ENCODE peak calls at places on chromosome 1, in five cellular contexts. One of them, this sample, is unnamed.

GRCh38 chr1:236164273-236164672 is 21.9 kb downstream of the GPR137B start:
- DNase-seq in A549: no peak
- DNase-seq in CD4-positive, CD25-positive, alpha-beta regulatory T cell: no peak
- DNase-seq in brain microvascular endothelial cell: no peak
- DNase-seq in HAP-1: no peak
- DNase-seq in this sample: no peak

GRCh38 chr1:80248886-80249285 is 1242.4 kb upstream of the ADGRL4 start:
- DNase-seq in A549: no peak
- DNase-seq in CD4-positive, CD25-positive, alpha-beta regulatory T cell: no peak
- DNase-seq in brain microvascular endothelial cell: peak
- DNase-seq in HAP-1: no peak
- DNase-seq in this sample: no peak

GRCh38 chr1:58430355-58431335 is 115.9 kb downstream of the OMA1 start:
- DNase-seq in A549: no peak
- DNase-seq in CD4-positive, CD25-positive, alpha-beta regulatory T cell: no peak
- DNase-seq in brain microvascular endothelial cell: no peak
- DNase-seq in HAP-1: no peak
- DNase-seq in this sample: no peak

GRCh38 chr1:201538618-201539551 is at the start of gene NAV1:
- DNase-seq in A549: peak
- DNase-seq in CD4-positive, CD25-positive, alpha-beta regulatory T cell: no peak
- DNase-seq in brain microvascular endothelial cell: no peak
- DNase-seq in HAP-1: peak
- DNase-seq in this sample: peak

GRCh38 chr1:94924967-94925366 is 1.9 kb downstream of the CNN3 start:
- DNase-seq in A549: no peak
- DNase-seq in CD4-positive, CD25-positive, alpha-beta regulatory T cell: no peak
- DNase-seq in brain microvascular endothelial cell: no peak
- DNase-seq in HAP-1: no peak
- DNase-seq in this sample: no peak

GRCh38 chr1:36874271-36875017 is 159.9 kb downstream of the GRIK3 start:
- DNase-seq in A549: no peak
- DNase-seq in CD4-positive, CD25-positive, alpha-beta regulatory T cell: no peak
- DNase-seq in brain microvascular endothelial cell: no peak
- DNase-seq in HAP-1: no peak
- DNase-seq in this sample: no peak

GRCh38 chr1:24329797-24330543 is 10.8 kb downstream of the GRHL3 start:
- DNase-seq in A549: no peak
- DNase-seq in CD4-positive, CD25-positive, alpha-beta regulatory T cell: no peak
- DNase-seq in brain microvascular endothelial cell: peak
- DNase-seq in HAP-1: no peak
- DNase-seq in this sample: no peak

GRCh38 chr1:212916395-212917133 is 33.8 kb upstream of the VASH2 start:
- DNase-seq in A549: no peak
- DNase-seq in CD4-positive, CD25-positive, alpha-beta regulatory T cell: no peak
- DNase-seq in brain microvascular endothelial cell: no peak
- DNase-seq in HAP-1: peak
- DNase-seq in this sample: peak

GRCh38 chr1:31145581-31146117 is 80.1 kb upstream of the PUM1 start:
- DNase-seq in A549: no peak
- DNase-seq in CD4-positive, CD25-positive, alpha-beta regulatory T cell: no peak
- DNase-seq in brain microvascular endothelial cell: no peak
- DNase-seq in HAP-1: peak
- DNase-seq in this sample: no peak

GRCh38 chr1:117036018-117036421 is 24.1 kb upstream of the TTF2 start:
- DNase-seq in A549: no peak
- DNase-seq in CD4-positive, CD25-positive, alpha-beta regulatory T cell: no peak
- DNase-seq in brain microvascular endothelial cell: no peak
- DNase-seq in HAP-1: no peak
- DNase-seq in this sample: no peak

GRCh38 chr1:183239793-183240625 is 53.9 kb downstream of the LAMC2 start:
- DNase-seq in A549: no peak
- DNase-seq in CD4-positive, CD25-positive, alpha-beta regulatory T cell: no peak
- DNase-seq in brain microvascular endothelial cell: no peak
- DNase-seq in HAP-1: no peak
- DNase-seq in this sample: peak

GRCh38 chr1:50279622-50280320 is 143.5 kb downstream of the DMRTA2 start:
- DNase-seq in A549: no peak
- DNase-seq in CD4-positive, CD25-positive, alpha-beta regulatory T cell: no peak
- DNase-seq in brain microvascular endothelial cell: no peak
- DNase-seq in HAP-1: peak
- DNase-seq in this sample: peak

GRCh38 chr1:94983343-94983742 is 56.4 kb upstream of the CNN3 start:
- DNase-seq in A549: no peak
- DNase-seq in CD4-positive, CD25-positive, alpha-beta regulatory T cell: no peak
- DNase-seq in brain microvascular endothelial cell: peak
- DNase-seq in HAP-1: no peak
- DNase-seq in this sample: no peak

GRCh38 chr1:55140546-55140983 is 74.6 kb downstream of the USP24 start:
- DNase-seq in A549: peak
- DNase-seq in CD4-positive, CD25-positive, alpha-beta regulatory T cell: peak
- DNase-seq in brain microvascular endothelial cell: peak
- DNase-seq in HAP-1: peak
- DNase-seq in this sample: peak

GRCh38 chr1:174998569-174999215 is 1.1 kb upstream of the CACYBP start:
- DNase-seq in A549: peak
- DNase-seq in CD4-positive, CD25-positive, alpha-beta regulatory T cell: peak
- DNase-seq in brain microvascular endothelial cell: peak
- DNase-seq in HAP-1: peak
- DNase-seq in this sample: no peak

GRCh38 chr1:59577774-59578173 is 237.0 kb upstream of the HOOK1 start:
- DNase-seq in A549: no peak
- DNase-seq in CD4-positive, CD25-positive, alpha-beta regulatory T cell: no peak
- DNase-seq in brain microvascular endothelial cell: no peak
- DNase-seq in HAP-1: no peak
- DNase-seq in this sample: no peak

GRCh38 chr1:159228554-159228953 is 23.9 kb downstream of the ACKR1 start:
- DNase-seq in A549: no peak
- DNase-seq in CD4-positive, CD25-positive, alpha-beta regulatory T cell: no peak
- DNase-seq in brain microvascular endothelial cell: no peak
- DNase-seq in HAP-1: no peak
- DNase-seq in this sample: no peak

GRCh38 chr1:240766831-240767230 is 154.9 kb upstream of the GREM2 start:
- DNase-seq in A549: no peak
- DNase-seq in CD4-positive, CD25-positive, alpha-beta regulatory T cell: no peak
- DNase-seq in brain microvascular endothelial cell: peak
- DNase-seq in HAP-1: no peak
- DNase-seq in this sample: no peak

GRCh38 chr1:7425771-7426170 is 345.3 kb upstream of the VAMP3 start:
- DNase-seq in A549: no peak
- DNase-seq in CD4-positive, CD25-positive, alpha-beta regulatory T cell: no peak
- DNase-seq in brain microvascular endothelial cell: no peak
- DNase-seq in HAP-1: no peak
- DNase-seq in this sample: no peak

GRCh38 chr1:223123238-223123976 is 19.6 kb downstream of the TLR5 start:
- DNase-seq in A549: peak
- DNase-seq in CD4-positive, CD25-positive, alpha-beta regulatory T cell: peak
- DNase-seq in brain microvascular endothelial cell: peak
- DNase-seq in HAP-1: peak
- DNase-seq in this sample: peak

GRCh38 chr1:10045480-10046355 is 13.0 kb downstream of the UBE4B start:
- DNase-seq in A549: no peak
- DNase-seq in CD4-positive, CD25-positive, alpha-beta regulatory T cell: no peak
- DNase-seq in brain microvascular endothelial cell: peak
- DNase-seq in HAP-1: no peak
- DNase-seq in this sample: no peak

DNA sequence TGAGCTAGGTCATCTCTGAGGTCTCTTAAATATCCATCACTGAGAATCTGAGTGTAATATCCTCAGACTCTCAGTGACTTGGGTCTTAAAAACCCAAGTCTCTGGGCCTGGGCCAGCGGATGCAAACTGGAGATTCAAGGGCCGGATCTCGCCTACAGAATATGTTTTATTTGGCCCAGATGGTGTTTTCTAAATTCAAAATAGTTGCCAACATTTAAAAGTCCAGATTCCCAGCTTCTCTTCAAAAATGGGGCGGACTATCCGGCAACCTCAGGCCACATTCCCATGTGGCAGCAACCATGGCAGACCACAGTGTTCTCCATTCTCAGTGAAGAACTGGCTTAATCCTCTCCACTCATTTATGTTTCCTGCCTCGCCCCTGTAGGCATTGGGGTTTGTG is 12.7 kb upstream of the HEYL start:
- DNase-seq in A549: no peak
- DNase-seq in CD4-positive, CD25-positive, alpha-beta regulatory T cell: no peak
- DNase-seq in brain microvascular endothelial cell: no peak
- DNase-seq in HAP-1: no peak
- DNase-seq in this sample: peak
- H3K4me3 ChIP-seq in A549: no peak
- H3K4me3 ChIP-seq in CD4-positive, CD25-positive, alpha-beta regulatory T cell: no peak
- H3K4me3 ChIP-seq in brain microvascular endothelial cell: no peak
- H3K4me3 ChIP-seq in HAP-1: no peak
- H3K4me3 ChIP-seq in this sample: no peak

GRCh38 chr1:164561007-164561406 is 2.0 kb downstream of the PBX1 start:
- DNase-seq in A549: no peak
- DNase-seq in CD4-positive, CD25-positive, alpha-beta regulatory T cell: no peak
- DNase-seq in brain microvascular endothelial cell: no peak
- DNase-seq in HAP-1: no peak
- DNase-seq in this sample: no peak

GRCh38 chr1:164561461-164561860 is 2.5 kb downstream of the PBX1 start:
- DNase-seq in A549: no peak
- DNase-seq in CD4-positive, CD25-positive, alpha-beta regulatory T cell: no peak
- DNase-seq in brain microvascular endothelial cell: no peak
- DNase-seq in HAP-1: no peak
- DNase-seq in this sample: no peak

GRCh38 chr1:164559342-164560070 is 522 bp downstream of the PBX1 start:
- DNase-seq in A549: peak
- DNase-seq in CD4-positive, CD25-positive, alpha-beta regulatory T cell: no peak
- DNase-seq in brain microvascular endothelial cell: no peak
- DNase-seq in HAP-1: peak
- DNase-seq in this sample: peak

GRCh38 chr1:164560076-164560475 is 1.1 kb downstream of the PBX1 start:
- DNase-seq in A549: no peak
- DNase-seq in CD4-positive, CD25-positive, alpha-beta regulatory T cell: no peak
- DNase-seq in brain microvascular endothelial cell: peak
- DNase-seq in HAP-1: no peak
- DNase-seq in this sample: no peak

GRCh38 chr1:164560504-164560903 is 1.5 kb downstream of the PBX1 start:
- DNase-seq in A549: no peak
- DNase-seq in CD4-positive, CD25-positive, alpha-beta regulatory T cell: no peak
- DNase-seq in brain microvascular endothelial cell: no peak
- DNase-seq in HAP-1: no peak
- DNase-seq in this sample: no peak
- H3K4me3 ChIP-seq in A549: peak
- H3K4me3 ChIP-seq in CD4-positive, CD25-positive, alpha-beta regulatory T cell: no peak
- H3K4me3 ChIP-seq in brain microvascular endothelial cell: peak
- H3K4me3 ChIP-seq in HAP-1: peak
- H3K4me3 ChIP-seq in this sample: peak

DNA sequence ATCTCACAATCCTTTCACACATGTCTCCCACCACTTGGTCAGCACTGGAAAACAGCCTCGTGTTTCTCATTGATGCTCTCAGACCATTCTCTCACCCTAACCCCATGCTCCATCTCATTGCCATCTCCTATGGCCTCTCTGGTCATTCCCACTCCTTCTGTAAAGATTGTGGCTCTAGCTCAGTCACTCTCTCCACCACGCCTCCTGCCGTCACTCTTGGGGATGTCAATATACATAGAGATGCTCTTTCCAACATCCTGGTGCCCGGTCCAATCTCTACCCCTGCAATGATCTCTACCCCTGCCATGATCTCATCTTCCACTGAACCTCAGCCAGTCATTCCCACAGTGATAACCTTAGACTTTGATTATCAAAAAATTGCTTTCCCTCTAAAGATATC is 90.1 kb downstream of the NTPCR start:
- DNase-seq in A549: no peak
- DNase-seq in CD4-positive, CD25-positive, alpha-beta regulatory T cell: no peak
- DNase-seq in brain microvascular endothelial cell: no peak
- DNase-seq in HAP-1: no peak
- DNase-seq in this sample: no peak
- H3K4me3 ChIP-seq in A549: no peak
- H3K4me3 ChIP-seq in CD4-positive, CD25-positive, alpha-beta regulatory T cell: no peak
- H3K4me3 ChIP-seq in brain microvascular endothelial cell: no peak
- H3K4me3 ChIP-seq in HAP-1: no peak
- H3K4me3 ChIP-seq in this sample: no peak

DNA sequence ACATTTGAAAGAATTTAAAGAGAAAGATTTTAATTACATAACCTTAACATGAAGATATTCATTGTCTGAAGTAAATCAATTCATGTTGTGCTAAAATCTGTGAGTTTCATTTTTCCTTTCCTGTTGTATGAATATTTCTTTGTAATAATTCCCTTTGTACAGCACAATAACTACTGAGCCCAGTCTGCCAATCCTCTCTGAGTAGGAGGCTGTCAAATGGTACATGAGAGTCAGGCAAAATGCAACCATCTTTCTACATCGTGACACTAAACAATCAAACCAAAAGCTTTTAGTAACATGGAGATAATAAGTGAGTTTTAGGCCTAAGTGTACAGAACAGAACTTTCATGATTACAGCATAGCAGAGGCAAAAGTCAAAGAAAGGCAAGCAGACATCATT is 165.5 kb downstream of the PLPPR4 start:
- DNase-seq in A549: no peak
- DNase-seq in CD4-positive, CD25-positive, alpha-beta regulatory T cell: no peak
- DNase-seq in brain microvascular endothelial cell: no peak
- DNase-seq in HAP-1: no peak
- DNase-seq in this sample: no peak
- H3K4me3 ChIP-seq in A549: no peak
- H3K4me3 ChIP-seq in CD4-positive, CD25-positive, alpha-beta regulatory T cell: no peak
- H3K4me3 ChIP-seq in brain microvascular endothelial cell: no peak
- H3K4me3 ChIP-seq in HAP-1: no peak
- H3K4me3 ChIP-seq in this sample: no peak

GRCh38 chr1:162632234-162632666 is at the start of gene DDR2:
- DNase-seq in A549: no peak
- DNase-seq in CD4-positive, CD25-positive, alpha-beta regulatory T cell: no peak
- DNase-seq in brain microvascular endothelial cell: peak
- DNase-seq in HAP-1: peak
- DNase-seq in this sample: peak
- H3K4me3 ChIP-seq in A549: no peak
- H3K4me3 ChIP-seq in CD4-positive, CD25-positive, alpha-beta regulatory T cell: no peak
- H3K4me3 ChIP-seq in brain microvascular endothelial cell: peak
- H3K4me3 ChIP-seq in HAP-1: peak
- H3K4me3 ChIP-seq in this sample: peak

DNA sequence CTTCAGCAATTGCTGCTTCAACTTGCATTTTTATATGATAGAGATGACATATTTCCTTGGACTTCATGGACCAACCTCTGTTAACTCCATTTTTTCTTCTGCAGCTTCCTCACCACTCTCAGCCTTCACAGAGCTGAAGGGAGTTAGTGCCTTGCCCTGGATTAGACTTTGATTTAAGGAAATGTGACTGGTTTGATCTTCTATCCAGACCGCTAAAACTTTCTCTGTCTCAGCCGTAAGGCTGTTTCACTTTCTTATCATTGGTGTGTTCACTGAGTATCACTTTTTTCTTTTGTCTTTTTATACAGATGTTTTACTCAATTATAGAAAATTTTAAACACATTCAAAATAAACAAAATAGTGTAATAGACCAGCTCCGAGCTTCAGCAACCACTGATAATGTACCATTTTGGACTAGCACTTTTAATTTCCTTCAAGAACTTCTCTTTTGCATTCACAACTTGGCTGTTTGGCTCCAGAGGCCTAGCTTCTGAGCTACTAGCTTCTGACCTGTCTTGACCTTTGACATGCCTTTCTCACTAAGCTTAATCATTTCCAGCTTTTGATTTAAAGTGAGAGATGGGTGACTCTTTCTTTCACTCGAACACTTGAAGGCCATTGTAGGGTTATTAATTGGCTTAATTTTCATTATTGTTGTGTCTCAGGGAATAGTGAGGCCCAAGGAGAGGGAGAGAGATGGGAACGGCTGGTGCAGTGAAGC is 9.3 kb downstream of the NEK7 start:
- DNase-seq in A549: no peak
- DNase-seq in CD4-positive, CD25-positive, alpha-beta regulatory T cell: peak
- DNase-seq in brain microvascular endothelial cell: no peak
- DNase-seq in HAP-1: no peak
- DNase-seq in this sample: no peak
- H3K4me3 ChIP-seq in A549: no peak
- H3K4me3 ChIP-seq in CD4-positive, CD25-positive, alpha-beta regulatory T cell: peak
- H3K4me3 ChIP-seq in brain microvascular endothelial cell: no peak
- H3K4me3 ChIP-seq in HAP-1: no peak
- H3K4me3 ChIP-seq in this sample: no peak

GRCh38 chr1:206909883-206910318 is 11.8 kb downstream of the FCMR start:
- DNase-seq in A549: no peak
- DNase-seq in CD4-positive, CD25-positive, alpha-beta regulatory T cell: no peak
- DNase-seq in brain microvascular endothelial cell: no peak
- DNase-seq in HAP-1: no peak
- DNase-seq in this sample: no peak
- H3K4me3 ChIP-seq in A549: peak
- H3K4me3 ChIP-seq in CD4-positive, CD25-positive, alpha-beta regulatory T cell: peak
- H3K4me3 ChIP-seq in brain microvascular endothelial cell: peak
- H3K4me3 ChIP-seq in HAP-1: peak
- H3K4me3 ChIP-seq in this sample: peak